ENCODE peak calls at places on chromosomes 13 and 19, in seven cellular contexts. D, B, M, H, K, O and Z are unnamed samples.
A peak's percentile ranks its signal among the peaks of the same experiment; 100 is the strongest.

GRCh38 chr13:97328222-97328790 is 105.7 kb upstream of the RAP2A start:
- DNase-seq in D (no peak), B (no peak), M (no peak), H (peak; percentile 27), K (no peak), O (no peak), Z (peak; percentile 82)

GRCh38 chr13:98921786-98922185 is 56.1 kb downstream of the DOCK9 start:
- DNase-seq in D (no peak), B (no peak), M (no peak), H (no peak), K (no peak), O (no peak), Z (no peak)

GRCh38 chr19:42529248-42529764 is 1.0 kb upstream of the CEACAM1 start:
- DNase-seq in D (peak; percentile 46), B (peak; percentile 46), M (no peak), H (peak; percentile 30), K (peak; percentile 53), O (no peak), Z (no peak)

GRCh38 chr19:9956956-9957355 is 20.6 kb upstream of the OLFM2 start:
- DNase-seq in D (no peak), B (no peak), M (no peak), H (no peak), K (no peak), O (no peak), Z (no peak)

GRCh38 chr19:9835507-9835949 is 410 bp downstream of the PIN1 start:
- DNase-seq in D (no peak), B (no peak), M (no peak), H (no peak), K (no peak), O (no peak), Z (no peak)

GRCh38 chr19:6352381-6353165 is 8.8 kb upstream of the CLPP start:
- DNase-seq in D (no peak), B (no peak), M (no peak), H (no peak), K (no peak), O (peak; percentile 16), Z (no peak)

GRCh38 chr13:100382787-100383186 is 205.8 kb downstream of the GGACT start:
- DNase-seq in D (no peak), B (no peak), M (no peak), H (no peak), K (no peak), O (no peak), Z (no peak)

GRCh38 chr13:95956589-95957148 is 96.5 kb downstream of the UGGT2 start:
- DNase-seq in D (no peak), B (no peak), M (peak; percentile 21), H (peak; percentile 8), K (no peak), O (no peak), Z (no peak)

GRCh38 chr13:73607489-73608156 is 526.6 kb downstream of the KLF12 start:
- DNase-seq in D (no peak), B (no peak), M (no peak), H (no peak), K (no peak), O (no peak), Z (no peak)

GRCh38 chr19:33393286-33394005 is 19.9 kb downstream of the CEBPG start:
- DNase-seq in D (peak; percentile 20), B (no peak), M (no peak), H (no peak), K (no peak), O (peak; percentile 75), Z (no peak)

GRCh38 chr13:37349916-37350315 is 244.5 kb upstream of the CSNK1A1L start:
- DNase-seq in D (no peak), B (no peak), M (no peak), H (no peak), K (no peak), O (no peak), Z (no peak)

GRCh38 chr19:5497297-5497696 is 42.1 kb downstream of the ZNRF4 start:
- DNase-seq in D (no peak), B (no peak), M (no peak), H (no peak), K (no peak), O (no peak), Z (no peak)

DNA sequence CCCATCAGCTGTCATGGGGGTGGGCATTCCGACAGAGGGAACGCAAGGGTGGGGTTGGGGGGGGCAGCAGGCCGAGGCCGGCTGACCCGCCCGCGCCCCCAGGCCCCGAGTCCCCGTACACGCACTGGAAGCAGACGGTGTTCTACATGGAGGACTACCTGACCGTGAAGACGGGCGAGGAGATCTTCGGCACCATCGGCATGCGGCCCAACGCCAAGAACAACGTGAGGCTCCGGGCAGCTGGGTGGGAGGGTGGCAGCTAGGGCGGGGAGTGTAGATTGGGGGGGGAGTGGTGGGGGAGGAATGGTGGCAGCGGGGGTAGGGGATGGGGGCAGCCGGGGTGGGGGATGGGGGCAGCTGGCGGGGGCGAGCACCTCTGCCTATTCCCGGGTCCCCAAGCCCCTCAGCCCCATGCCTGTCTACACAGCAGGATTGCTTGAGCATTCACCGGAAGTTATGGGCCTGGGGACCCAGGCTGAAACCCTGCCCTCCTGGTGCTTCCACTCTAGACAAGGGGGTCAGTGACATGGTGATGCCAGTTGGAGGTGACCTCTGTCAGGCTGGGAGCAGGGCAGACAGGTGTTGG is 2.8 kb upstream of the ADM5 start:
- DNase-seq in D (no peak), B (no peak), M (no peak), H (no peak), K (no peak), O (peak; percentile 66), Z (no peak)
- H3K27ac ChIP-seq in D (no peak overlapping the region), B (peak overlapping the region; percentile 76), M (no peak overlapping the region), H (no peak overlapping the region), K (peak overlapping the region; percentile 34), O (peak overlapping the region; percentile 32), Z (no peak overlapping the region)

GRCh38 chr13:29924951-29925350 is 74.5 kb upstream of the UBL3 start:
- DNase-seq in D (no peak), B (no peak), M (no peak), H (no peak), K (no peak), O (no peak), Z (no peak)
- H3K27ac ChIP-seq in D (peak overlapping the region; percentile 86), B (no peak overlapping the region), M (no peak overlapping the region), H (peak overlapping the region; percentile 74), K (peak overlapping the region; percentile 96), O (peak overlapping the region; percentile 78), Z (peak overlapping the region; percentile 86)

GRCh38 chr19:1896508-1896907 is 8.7 kb upstream of the ADAT3 start:
- DNase-seq in D (no peak), B (no peak), M (no peak), H (no peak), K (no peak), O (no peak), Z (no peak)
- H3K27ac ChIP-seq in D (no peak overlapping the region), B (no peak overlapping the region), M (peak overlapping the region; percentile 66), H (no peak overlapping the region), K (no peak overlapping the region), O (no peak overlapping the region), Z (no peak overlapping the region)

DNA sequence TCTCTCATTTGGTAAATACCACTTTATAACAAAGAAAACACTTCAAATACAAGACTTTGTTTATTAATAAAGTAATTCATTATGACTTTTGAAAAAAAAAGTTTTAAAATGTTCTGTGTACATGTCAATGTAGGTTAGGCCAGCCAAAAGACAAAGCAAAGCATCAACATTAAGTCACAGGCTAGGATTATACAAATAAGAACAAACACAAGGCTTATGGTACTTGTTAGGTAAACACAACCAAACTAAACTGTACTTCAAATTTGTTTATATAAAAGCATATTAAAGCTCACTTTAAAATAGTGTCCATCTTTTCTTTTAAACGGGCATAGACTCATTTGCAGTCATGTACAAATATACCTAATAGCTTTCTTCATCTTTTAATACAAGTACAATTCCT is 86.6 kb downstream of the ZDHHC20 start:
- DNase-seq in D (no peak), B (no peak), M (no peak), H (no peak), K (no peak), O (no peak), Z (no peak)
- H3K27ac ChIP-seq in D (no peak overlapping the region), B (no peak overlapping the region), M (no peak overlapping the region), H (no peak overlapping the region), K (no peak overlapping the region), O (no peak overlapping the region), Z (no peak overlapping the region)

GRCh38 chr19:18636969-18637629 is at the start of gene KLHL26:
- DNase-seq in D (no peak), B (no peak), M (no peak), H (no peak), K (no peak), O (peak; percentile 79), Z (no peak)
- H3K27ac ChIP-seq in D (peak within 1 kb of the TSS; percentile 90), B (peak within 1 kb of the TSS; percentile 82), M (peak within 1 kb of the TSS; percentile 63), H (no peak within 1 kb of the TSS), K (peak within 1 kb of the TSS; percentile 84), O (peak within 1 kb of the TSS; percentile 91), Z (peak within 1 kb of the TSS; percentile 85)

GRCh38 chr13:79772811-79773210 is 291.9 kb downstream of the NDFIP2 start:
- DNase-seq in D (no peak), B (no peak), M (no peak), H (no peak), K (no peak), O (no peak), Z (no peak)
- H3K27ac ChIP-seq in D (no peak overlapping the region), B (no peak overlapping the region), M (no peak overlapping the region), H (no peak overlapping the region), K (no peak overlapping the region), O (no peak overlapping the region), Z (no peak overlapping the region)

DNA sequence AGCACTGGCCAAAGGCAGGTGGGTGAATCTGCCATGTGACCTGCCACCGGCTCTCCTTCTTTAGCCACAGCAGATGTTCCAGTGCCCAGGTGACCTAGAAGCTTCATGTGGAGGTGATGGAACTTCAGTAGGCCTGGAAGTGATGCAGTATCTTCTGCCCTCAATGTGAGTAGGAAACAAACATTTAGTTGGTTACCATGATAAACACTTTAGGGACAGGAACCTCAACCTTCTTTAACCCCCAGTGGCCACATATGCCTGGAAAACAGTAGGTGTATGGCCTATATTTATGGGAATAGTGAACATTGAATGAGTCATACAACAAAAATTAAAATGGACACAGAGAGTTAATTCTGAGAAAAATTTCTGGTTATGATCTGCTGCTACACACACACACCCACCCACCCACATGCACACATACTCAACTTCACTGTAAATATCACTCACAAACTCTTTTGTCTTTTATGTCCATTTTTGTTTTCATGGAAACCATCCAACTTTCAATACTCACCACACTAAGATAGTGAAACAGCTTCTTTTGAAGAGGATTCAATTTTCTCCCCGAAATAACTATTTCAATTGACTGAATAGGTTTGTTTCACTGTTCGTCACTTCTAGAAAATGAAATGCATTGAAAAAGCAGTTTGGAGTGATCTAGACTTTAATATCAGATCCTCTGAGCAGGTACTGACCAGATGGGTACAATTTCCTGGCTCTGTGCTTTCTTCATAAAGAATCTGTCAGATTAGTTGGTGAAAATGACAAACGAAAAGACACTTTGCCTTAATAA is 97.3 kb downstream of the STARD13 start:
- DNase-seq in D (no peak), B (no peak), M (peak; percentile 79), H (no peak), K (no peak), O (no peak), Z (no peak)
- H3K27ac ChIP-seq in D (peak overlapping the region; percentile 33), B (no peak overlapping the region), M (peak overlapping the region; percentile 93), H (peak overlapping the region; percentile 96), K (no peak overlapping the region), O (peak overlapping the region; percentile 79), Z (peak overlapping the region; percentile 42)